ENCODE peak calls at places on chromosome 21, in seven cellular contexts. X, Y, J, G, A, B and C are unnamed samples.

GRCh38 chr21:26379561-26379960 is 193.5 kb downstream of the CYYR1 start:
- DNase-seq in X (no peak), Y (no peak), J (no peak), G (no peak), A (no peak), B (no peak), C (no peak)

GRCh38 chr21:28196981-28197380 is 795.7 kb downstream of the LTN1 start:
- DNase-seq in X (no peak), Y (no peak), J (no peak), G (no peak), A (no peak), B (no peak), C (no peak)

GRCh38 chr21:35045539-35046222 is 3.4 kb downstream of the RUNX1 start:
- DNase-seq in X (no peak), Y (peak; percentile 40), J (no peak), G (no peak), A (no peak), B (no peak), C (no peak)

GRCh38 chr21:32562426-32562825 is 22.9 kb downstream of the TCP10L start:
- DNase-seq in X (no peak), Y (peak; percentile 10), J (peak; percentile 85), G (no peak), A (peak; percentile 39), B (peak; percentile 54), C (peak; percentile 47)

GRCh38 chr21:33348728-33349127 is 24.0 kb downstream of the IFNAR1 start:
- DNase-seq in X (no peak), Y (no peak), J (no peak), G (no peak), A (no peak), B (no peak), C (no peak)

GRCh38 chr21:31987696-31988095 is 114.9 kb downstream of the HUNK start:
- DNase-seq in X (no peak), Y (peak; percentile 50), J (no peak), G (peak; percentile 24), A (no peak), B (no peak), C (no peak)

GRCh38 chr21:42317826-42318746 is 2.9 kb upstream of the TFF3 start:
- DNase-seq in X (no peak), Y (no peak), J (no peak), G (no peak), A (no peak), B (no peak), C (no peak)

GRCh38 chr21:33244781-33245105 is 15.0 kb downstream of the IFNAR2 start:
- DNase-seq in X (no peak), Y (no peak), J (no peak), G (no peak), A (no peak), B (no peak), C (no peak)

GRCh38 chr21:25708467-25709065 is 26.1 kb downstream of the ATP5PF start:
- DNase-seq in X (no peak), Y (peak; percentile 38), J (peak; percentile 53), G (no peak), A (peak; percentile 17), B (no peak), C (peak; percentile 43)

GRCh38 chr21:30083120-30083945 is 83.3 kb downstream of the CLDN17 start:
- DNase-seq in X (no peak), Y (no peak), J (no peak), G (no peak), A (no peak), B (peak; percentile 1), C (no peak)

GRCh38 chr21:44510508-44511218 is 29.3 kb downstream of the KRTAP10-1 start:
- DNase-seq in X (peak; percentile 79), Y (peak; percentile 74), J (peak; percentile 62), G (peak; percentile 44), A (no peak), B (peak; percentile 15), C (peak; percentile 54)

GRCh38 chr21:38359090-38359489 is 102.3 kb downstream of the KCNJ15 start:
- DNase-seq in X (no peak), Y (no peak), J (no peak), G (no peak), A (no peak), B (no peak), C (no peak)

GRCh38 chr21:16588433-16588860 is 858.7 kb downstream of the USP25 start:
- DNase-seq in X (peak; percentile 40), Y (no peak), J (peak; percentile 96), G (peak; percentile 46), A (no peak), B (peak; percentile 77), C (peak; percentile 14)

GRCh38 chr21:29433366-29434059 is 134.8 kb downstream of the BACH1 start:
- DNase-seq in X (no peak), Y (no peak), J (peak; percentile 3), G (no peak), A (no peak), B (no peak), C (no peak)

GRCh38 chr21:39451332-39452206 is at the start of gene SH3BGR:
- DNase-seq in X (no peak), Y (no peak), J (peak; percentile 3), G (peak; percentile 73), A (no peak), B (no peak), C (no peak)

GRCh38 chr21:8990326-8991087 is 1530.9 kb upstream of the TPTE start:
- DNase-seq in X (no peak), Y (no peak), J (no peak), G (no peak), A (no peak), B (no peak), C (no peak)

GRCh38 chr21:17667256-17667655 is 54.6 kb upstream of the BTG3 start:
- DNase-seq in X (peak; percentile 44), Y (no peak), J (no peak), G (no peak), A (no peak), B (peak; percentile 48), C (no peak)

GRCh38 chr21:34335316-34335715 is 28.5 kb upstream of the KCNE2 start:
- DNase-seq in X (no peak), Y (no peak), J (peak; percentile 74), G (no peak), A (no peak), B (no peak), C (no peak)

GRCh38 chr21:15051652-15052554 is 12.9 kb downstream of the NRIP1 start:
- DNase-seq in X (no peak), Y (peak; percentile 88), J (no peak), G (no peak), A (no peak), B (no peak), C (peak; percentile 67)

GRCh38 chr21:45985471-45986315 is 4.1 kb downstream of the COL6A1 start:
- DNase-seq in X (peak; percentile 21), Y (no peak), J (peak; percentile 9), G (peak; percentile 17), A (no peak), B (no peak), C (no peak)

GRCh38 chr21:45266518-45267389 is 20.9 kb downstream of the POFUT2 start:
- DNase-seq in X (no peak), Y (peak; percentile 39), J (no peak), G (no peak), A (no peak), B (no peak), C (no peak)

GRCh38 chr21:37921091-37921490 is 4.8 kb upstream of the KCNJ6 start:
- DNase-seq in X (no peak), Y (no peak), J (peak; percentile 49), G (no peak), A (no peak), B (no peak), C (peak; percentile 31)